ENCODE peak calls at places on chromosomes 6 and 20, in ten cellular contexts. Z is NAMALWA; P is pancreas; N is ELR; M is COR-L47; C is T47D; X is AG08395; Y is adrenal gland; O is activated CD4-positive, alpha-beta T cell treated with anti-CD3 and anti-CD28 coated beads for 48 hours; G is naive thymus-derived CD4-positive, alpha-beta T cell. L is an unnamed sample.

GRCh38 chr6:154931741-154932424 is 63.2 kb upstream of the TIAM2 start:
- DNase-seq in M (no peak), P (no peak), C (no peak), Z (peak), G (no peak), N (peak), O (no peak), Y (no peak), X (peak), L (no peak)

GRCh38 chr20:38726849-38727601 is 2.7 kb downstream of the SLC32A1 start:
- DNase-seq in G (peak), Y (peak), X (no peak), Z (peak), O (peak), N (peak), C (peak), M (no peak), P (no peak), L (no peak)

GRCh38 chr20:21027569-21027968 is 78.6 kb downstream of the LINC00237 start:
- DNase-seq in P (no peak), G (no peak), M (no peak), N (peak), X (no peak), O (no peak), C (peak), Y (no peak), Z (peak), L (no peak)

GRCh38 chr6:97645757-97646156 is 362.7 kb upstream of the MMS22L start:
- DNase-seq in O (no peak), G (no peak), P (no peak), Z (no peak), X (no peak), N (no peak), M (no peak), C (no peak), Y (no peak), L (no peak)

GRCh38 chr20:52747736-52748135 is 224.4 kb upstream of the TSHZ2 start:
- DNase-seq in N (peak), C (peak), Z (no peak), Y (no peak), P (no peak), G (no peak), M (no peak), X (peak), O (no peak), L (no peak)

GRCh38 chr6:45741437-45742166 is 274.1 kb downstream of the CLIC5 start:
- DNase-seq in Y (peak), C (no peak), O (peak), P (no peak), G (no peak), M (no peak), Z (peak), X (peak), N (no peak), L (peak)

GRCh38 chr6:158222066-158222465 is 53.9 kb downstream of the GTF2H5 start:
- DNase-seq in Y (no peak), P (no peak), G (no peak), X (no peak), Z (no peak), O (no peak), M (peak), C (no peak), N (no peak), L (no peak)

GRCh38 chr20:45304464-45304999 is 2.1 kb upstream of the RBPJL start:
- DNase-seq in Z (no peak), Y (no peak), P (peak), M (no peak), G (no peak), O (no peak), X (no peak), N (no peak), C (no peak), L (no peak)

GRCh38 chr6:14968056-14968643 is 277.7 kb upstream of the JARID2 start:
- DNase-seq in N (no peak), X (no peak), Z (no peak), C (no peak), P (no peak), Y (peak), G (no peak), O (no peak), M (no peak), L (no peak)